ENCODE peak calls at places on chromosomes 1 and 21, in eight cellular contexts. U is mammary epithelial cell; K is neural progenitor cell; L is cardiac muscle cell; N is CD8-positive, alpha-beta T cell; Y is uterus; R is A549; I is testis. V is an unnamed sample.

GRCh38 chr1:218983433-218983832 is 190.2 kb upstream of the LYPLAL1 start:
- DNase-seq in N (no peak), K (no peak), L (no peak), Y (no peak), R (no peak), I (no peak), U (no peak), V (no peak)

GRCh38 chr1:47948126-47948525 is 49.1 kb downstream of the TRABD2B start:
- DNase-seq in K (peak), Y (no peak), I (no peak), U (peak), R (peak), L (peak), N (no peak), V (no peak)

GRCh38 chr1:56516539-56517252 is 62.7 kb downstream of the PLPP3 start:
- DNase-seq in L (no peak), K (no peak), I (no peak), N (no peak), R (no peak), U (peak), Y (no peak), V (no peak)

GRCh38 chr1:212512731-212513559 is 80.2 kb downstream of the NENF start:
- DNase-seq in L (no peak), N (no peak), R (peak), Y (no peak), K (no peak), U (no peak), I (no peak), V (no peak)

GRCh38 chr1:155062702-155063411 is 683 bp upstream of the EFNA4 start:
- DNase-seq in U (no peak), L (peak), R (peak), N (peak), I (peak), Y (peak), K (peak), V (no peak)

GRCh38 chr1:162488219-162488618 is 9.4 kb upstream of the UHMK1 start:
- DNase-seq in Y (no peak), L (no peak), N (no peak), I (no peak), R (no peak), K (no peak), U (no peak), V (no peak)

GRCh38 chr1:30929135-30929889 is 20.8 kb upstream of the SDC3 start:
- DNase-seq in N (peak), Y (no peak), L (peak), R (peak), I (peak), K (peak), U (peak), V (no peak)

GRCh38 chr1:1001631-1002300 is 1.9 kb upstream of the HES4 start:
- DNase-seq in N (peak), K (peak), U (peak), I (peak), Y (peak), R (peak), L (peak), V (no peak)

GRCh38 chr21:44527983-44528633 is 11.9 kb downstream of the KRTAP10-1 start:
- DNase-seq in I (no peak), Y (peak), U (no peak), R (no peak), L (no peak), K (no peak), N (no peak), V (no peak)

GRCh38 chr21:29812947-29813346 is 126.8 kb downstream of the GRIK1 start:
- DNase-seq in Y (no peak), K (no peak), N (no peak), L (no peak), I (no peak), R (no peak), U (no peak), V (no peak)

GRCh38 chr1:15543589-15544568 is 17.2 kb downstream of the DNAJC16 start:
- DNase-seq in I (no peak), U (no peak), Y (no peak), R (no peak), N (no peak), K (no peak), L (no peak), V (peak)

GRCh38 chr21:43815107-43815742 is 25.8 kb downstream of the RRP1 start:
- DNase-seq in L (no peak), K (peak), N (no peak), R (no peak), Y (no peak), I (no peak), U (no peak), V (no peak)

GRCh38 chr1:23798662-23799142 is 1.9 kb downstream of the GALE start:
- DNase-seq in N (no peak), I (no peak), R (peak), U (no peak), K (no peak), Y (no peak), L (no peak), V (no peak)

GRCh38 chr1:198660341-198661056 is 21.7 kb downstream of the PTPRC start:
- DNase-seq in N (no peak), K (no peak), R (no peak), Y (no peak), I (no peak), U (no peak), L (no peak), V (no peak)

GRCh38 chr1:3645666-3646355 is 4.1 kb downstream of the WRAP73 start:
- DNase-seq in L (no peak), Y (no peak), I (no peak), R (no peak), U (no peak), N (no peak), K (no peak), V (no peak)

GRCh38 chr1:162690672-162691434 is 58.6 kb downstream of the DDR2 start:
- DNase-seq in K (peak), L (peak), I (no peak), Y (peak), N (no peak), U (peak), R (peak), V (peak)

GRCh38 chr1:198637915-198638437 is 864 bp upstream of the PTPRC start:
- DNase-seq in I (no peak), K (no peak), N (no peak), U (no peak), L (no peak), Y (no peak), R (no peak), V (no peak)

GRCh38 chr1:24155011-24155782 is 12.3 kb upstream of the IL22RA1 start:
- DNase-seq in K (peak), I (no peak), L (no peak), N (no peak), Y (no peak), U (peak), R (peak), V (no peak)

GRCh38 chr1:57252597-57253306 is 171.1 kb downstream of the DAB1 start:
- DNase-seq in I (no peak), R (no peak), N (no peak), Y (no peak), U (no peak), K (peak), L (peak), V (no peak)

GRCh38 chr1:210654176-210654786 is 325.6 kb downstream of the HHAT start:
- DNase-seq in L (no peak), Y (no peak), K (no peak), N (no peak), I (no peak), U (no peak), R (peak), V (no peak)

GRCh38 chr1:230224101-230224927 is 157.3 kb downstream of the GALNT2 start:
- DNase-seq in L (no peak), N (no peak), U (no peak), K (no peak), I (peak), R (no peak), Y (no peak), V (no peak)

GRCh38 chr1:2527553-2527860 is 1.1 kb upstream of the PANK4 start:
- DNase-seq in K (no peak), N (no peak), I (no peak), R (no peak), L (no peak), U (no peak), Y (no peak), V (no peak)

GRCh38 chr1:2525896-2526823 is at the start of gene PANK4:
- DNase-seq in U (peak), R (peak), Y (peak), L (peak), N (peak), K (peak), I (peak), V (peak)

GRCh38 chr1:2528016-2528415 is 1.6 kb upstream of the PANK4 start:
- DNase-seq in Y (peak), K (no peak), R (no peak), L (no peak), U (no peak), N (no peak), I (peak), V (peak)

GRCh38 chr1:2525524-2525895 is 886 bp downstream of the PANK4 start:
- DNase-seq in I (no peak), Y (no peak), R (no peak), L (peak), K (no peak), N (no peak), U (no peak), V (no peak)

DNA sequence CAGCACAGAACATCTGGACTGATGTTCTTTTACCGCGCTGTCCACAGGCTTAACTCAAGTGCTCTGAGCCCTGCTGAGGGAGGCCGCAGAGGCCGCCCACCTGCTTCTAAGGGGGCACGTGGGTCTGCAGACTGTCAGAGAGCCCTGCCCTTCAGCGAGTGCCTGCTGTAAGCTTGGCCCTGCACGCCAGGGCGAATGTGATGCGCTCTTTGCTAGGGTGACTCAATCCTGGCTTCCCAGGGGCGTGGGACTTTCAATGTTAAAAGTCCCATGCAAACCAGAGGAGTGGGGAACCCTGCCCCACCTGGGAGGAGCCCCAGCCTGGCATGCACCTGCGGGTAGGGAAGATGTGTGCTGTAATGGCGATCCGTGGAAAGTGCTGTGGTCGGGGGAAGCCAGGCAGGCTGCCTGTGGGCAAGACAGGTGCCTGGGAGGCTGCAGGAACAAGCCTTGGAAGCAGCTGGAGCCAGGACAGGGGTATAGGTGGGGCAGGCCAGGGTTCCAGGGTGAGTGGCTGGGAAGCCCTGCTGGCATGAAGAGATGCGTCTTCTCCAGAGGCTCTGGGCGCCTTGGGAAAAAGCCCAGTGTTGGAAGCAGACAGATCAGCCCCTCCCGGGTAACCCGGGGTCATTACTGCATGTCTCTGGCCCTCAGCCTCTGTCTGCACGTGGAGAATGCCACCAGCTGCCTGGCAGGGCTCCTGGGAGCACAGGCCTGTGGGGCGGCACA is 592 bp upstream of the PANK4 start:
- DNase-seq in Y (no peak), R (no peak), N (peak), I (peak), U (peak), L (peak), K (no peak), V (no peak)
- H3K4me3 ChIP-seq in Y (peak), R (peak), N (peak), I (peak), U (peak), L (peak), K (peak), V (peak)

DNA sequence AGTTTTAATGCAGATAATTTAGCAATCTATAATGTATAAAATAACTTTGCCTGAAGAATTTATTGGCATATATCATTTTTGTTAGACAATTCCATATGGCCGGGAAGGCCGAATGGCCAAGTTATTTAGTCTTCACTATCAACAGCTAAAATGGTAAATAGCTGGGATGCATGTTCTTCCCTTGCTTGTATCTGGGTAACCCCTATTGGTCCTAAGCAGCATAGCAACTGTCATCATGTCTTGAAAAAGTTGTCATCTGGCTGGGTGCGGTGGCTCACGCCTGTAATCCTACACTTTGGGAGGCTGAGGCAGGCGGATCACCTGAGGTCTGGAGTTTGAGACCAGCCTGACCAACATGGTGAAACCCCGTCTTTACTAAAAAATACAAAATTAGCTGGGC is 340.0 kb upstream of the DPYD start:
- DNase-seq in K (no peak), L (no peak), R (no peak), Y (no peak), U (no peak), I (no peak), N (no peak), V (no peak)
- TF ChIP-seq CTCF in K (peak), L (no peak), R (no peak), Y (no peak), U (no peak), I (no peak), N (no peak), V (no peak)

GRCh38 chr1:10816233-10816632 is 19.8 kb upstream of the CASZ1 start:
- DNase-seq in U (no peak), N (no peak), R (no peak), L (no peak), Y (no peak), I (no peak), K (no peak), V (no peak)

GRCh38 chr1:10813801-10814200 is 17.4 kb upstream of the CASZ1 start:
- DNase-seq in I (no peak), L (no peak), Y (no peak), K (no peak), R (no peak), U (no peak), N (no peak), V (no peak)

GRCh38 chr1:10814312-10814711 is 17.9 kb upstream of the CASZ1 start:
- DNase-seq in R (no peak), Y (no peak), K (no peak), U (no peak), L (no peak), N (no peak), I (no peak), V (no peak)

GRCh38 chr1:10815863-10816195 is 19.4 kb upstream of the CASZ1 start:
- DNase-seq in Y (no peak), U (no peak), N (no peak), I (no peak), K (no peak), L (no peak), R (no peak), V (no peak)

GRCh38 chr1:10814954-10815862 is 18.8 kb upstream of the CASZ1 start:
- DNase-seq in I (no peak), Y (no peak), L (no peak), K (no peak), N (no peak), U (no peak), R (no peak), V (no peak)
- H3K27ac ChIP-seq in I (no peak), Y (no peak), L (peak), K (no peak), N (no peak), U (no peak), R (no peak), V (no peak)

GRCh38 chr1:46133181-46133658 is 791 bp upstream of the PIK3R3 start:
- DNase-seq in Y (no peak), N (no peak), L (peak), I (no peak), U (no peak), K (no peak), R (no peak), V (no peak)

GRCh38 chr1:46131727-46132528 is 501 bp downstream of the PIK3R3 start:
- DNase-seq in R (peak), U (peak), Y (no peak), N (peak), I (peak), K (peak), L (no peak), V (peak)

GRCh38 chr1:46134660-46135331 is 2.4 kb upstream of the PIK3R3 start:
- DNase-seq in U (peak), R (peak), I (no peak), K (no peak), Y (no peak), N (no peak), L (no peak), V (no peak)

GRCh38 chr1:46132529-46133180 is at the start of gene PIK3R3:
- DNase-seq in N (peak), I (peak), K (peak), L (peak), U (peak), Y (peak), R (peak), V (peak)

GRCh38 chr1:46133946-46134345 is 1.5 kb upstream of the PIK3R3 start:
- DNase-seq in K (peak), I (no peak), Y (no peak), L (no peak), R (no peak), U (no peak), N (no peak), V (no peak)
- H3K4me3 ChIP-seq in K (peak), I (no peak), Y (no peak), L (peak), R (peak), U (no peak), N (no peak), V (no peak)

GRCh38 chr1:165075725-165076370 is 280.7 kb downstream of the LMX1A start:
- DNase-seq in U (no peak), N (no peak), I (peak), K (peak), Y (peak), R (peak), L (peak), V (no peak)

GRCh38 chr1:165069829-165070228 is 286.7 kb downstream of the LMX1A start:
- DNase-seq in I (no peak), U (no peak), L (no peak), K (no peak), N (no peak), Y (no peak), R (no peak), V (no peak)

GRCh38 chr1:165070675-165071074 is 285.8 kb downstream of the LMX1A start:
- DNase-seq in N (no peak), L (no peak), U (no peak), Y (no peak), R (no peak), I (no peak), K (no peak), V (no peak)

GRCh38 chr1:165068716-165069115 is 287.8 kb downstream of the LMX1A start:
- DNase-seq in I (no peak), R (no peak), K (no peak), L (no peak), U (no peak), Y (no peak), N (no peak), V (no peak)

GRCh38 chr1:165073402-165074007 is 283.0 kb downstream of the LMX1A start:
- DNase-seq in U (peak), I (no peak), Y (no peak), L (peak), R (peak), N (no peak), K (peak), V (no peak)
- TF ChIP-seq CTCF in U (peak), I (peak), Y (peak), L (peak), R (peak), N (no peak), K (peak), V (peak)

V was measured in coronary artery.